ENCODE peak calls at places on chromosomes 3 and 15, in four cellular contexts. Q is ACHN; G is NCI-H1105; I is stimulated activated CD8-positive, alpha-beta memory T cell treated with anti-CD3 and anti-CD28 coated beads, Interleukin-7, amount 100 ng/mL, for 1 hour. M is an unnamed sample.

GRCh38 chr3:128076783-128077624 is 24.8 kb downstream of the SEC61A1 start:
- DNase-seq in Q (no peak), G (no peak), I (no peak), M (no peak)

GRCh38 chr3:56622381-56622780 is 60.7 kb downstream of the TASOR start:
- DNase-seq in Q (no peak), G (no peak), I (no peak), M (no peak)

GRCh38 chr15:100602822-100603393 is 519 bp downstream of the ASB7 start:
- DNase-seq in Q (peak; percentile 47), G (no peak), I (no peak), M (no peak)

GRCh38 chr15:57784081-57784488 is 77.6 kb downstream of the POLR2M start:
- DNase-seq in Q (no peak), G (no peak), I (no peak), M (no peak)

GRCh38 chr15:64775551-64776401 is at the start of gene RBPMS2:
- DNase-seq in Q (no peak), G (no peak), I (no peak), M (no peak)

GRCh38 chr3:196471551-196471950 is 32.0 kb downstream of the RNF168 start:
- DNase-seq in Q (no peak), G (no peak), I (no peak), M (no peak)

GRCh38 chr15:41494922-41495735 is 1.5 kb downstream of the ITPKA start:
- DNase-seq in Q (no peak), G (no peak), I (no peak), M (no peak)

GRCh38 chr3:126153695-126154360 is 26.6 kb downstream of the ALDH1L1 start:
- DNase-seq in Q (no peak), G (no peak), I (no peak), M (no peak)

GRCh38 chr15:77626002-77626401 is 6.7 kb downstream of the LINGO1 start:
- DNase-seq in Q (no peak), G (no peak), I (no peak), M (no peak)

GRCh38 chr15:66178531-66178910 is 75.0 kb downstream of the MEGF11 start:
- DNase-seq in Q (no peak), G (no peak), I (no peak), M (no peak)

GRCh38 chr3:13076255-13076654 is 3.0 kb upstream of the IQSEC1 start:
- DNase-seq in Q (no peak), G (no peak), I (no peak), M (no peak)

GRCh38 chr3:10981031-10981430 is 11.5 kb upstream of the SLC6A1 start:
- DNase-seq in Q (no peak), G (no peak), I (no peak), M (no peak)

GRCh38 chr3:9976736-9977709 is 9.6 kb downstream of the EMC3 start:
- DNase-seq in Q (peak; percentile 88), G (no peak), I (no peak), M (peak; percentile 12)

GRCh38 chr3:12553921-12554391 is 2.9 kb upstream of the MKRN2 start:
- DNase-seq in Q (peak; percentile 24), G (peak; percentile 3), I (no peak), M (no peak)

GRCh38 chr3:126113733-126114132 is 29.8 kb upstream of the SLC41A3 start:
- DNase-seq in Q (peak; percentile 2), G (no peak), I (no peak), M (no peak)

GRCh38 chr3:172617013-172617706 is 93.7 kb downstream of the NCEH1 start:
- DNase-seq in Q (no peak), G (no peak), I (no peak), M (no peak)

GRCh38 chr3:125679258-125679657 is 84.0 kb upstream of the OSBPL11 start:
- DNase-seq in Q (no peak), G (no peak), I (no peak), M (no peak)

GRCh38 chr3:194606941-194607340 is 26.3 kb downstream of the TMEM44 start:
- DNase-seq in Q (no peak), G (no peak), I (no peak), M (no peak)

GRCh38 chr3:53597136-53597915 is 102.9 kb downstream of the CACNA1D start:
- DNase-seq in Q (no peak), G (no peak), I (no peak), M (no peak)

M was measured in NCI-H1436 treated with DMSO at 0.1 percent for 48 hours.